ENCODE peak calls at places on chromosomes 6 and 20, in four cellular contexts. F is K562, P is HepG2, V is H1. A is an unnamed sample.

GRCh38 chr6:131765081-131765852 is 42.6 kb upstream of the ENPP1 start:
- DNase-seq in F (no peak), P (peak; percentile 83), V (no peak), A (no peak)

GRCh38 chr20:10708342-10709185 is 34.8 kb upstream of the JAG1 start:
- DNase-seq in F (no peak), P (peak; percentile 99), V (no peak), A (no peak)

GRCh38 chr6:139198529-139199303 is 63.8 kb downstream of the HECA start:
- DNase-seq in F (no peak), P (no peak), V (no peak), A (no peak)

GRCh38 chr20:57428611-57429496 is 37.7 kb downstream of the RBM38 start:
- DNase-seq in F (no peak), P (peak; percentile 83), V (no peak), A (no peak)

GRCh38 chr6:153963352-153963751 is 75.7 kb upstream of the OPRM1 start:
- DNase-seq in F (no peak), P (no peak), V (no peak), A (no peak)

GRCh38 chr6:159691133-159691962 is 1.7 kb downstream of the SOD2 start:
- DNase-seq in F (peak; percentile 47), P (peak; percentile 93), V (no peak), A (peak; percentile 47)

GRCh38 chr6:111759836-111760785 is 113.1 kb downstream of the FYN start:
- DNase-seq in F (no peak), P (no peak), V (no peak), A (no peak)

GRCh38 chr6:116476021-116476678 is 15.0 kb downstream of the CALHM6 start:
- DNase-seq in F (no peak), P (peak; percentile 27), V (no peak), A (peak; percentile 62)

GRCh38 chr6:116279232-116280160 is at the start of gene TSPYL1:
- DNase-seq in F (peak; percentile 90), P (peak; percentile 97), V (peak; percentile 84), A (peak; percentile 90)

GRCh38 chr6:119890470-119890869 is 540.9 kb upstream of the MAN1A1 start:
- DNase-seq in F (no peak), P (no peak), V (no peak), A (no peak)

GRCh38 chr20:44615169-44615791 is 32.9 kb downstream of the PKIG start:
- DNase-seq in F (no peak), P (no peak), V (no peak), A (no peak)

DNA sequence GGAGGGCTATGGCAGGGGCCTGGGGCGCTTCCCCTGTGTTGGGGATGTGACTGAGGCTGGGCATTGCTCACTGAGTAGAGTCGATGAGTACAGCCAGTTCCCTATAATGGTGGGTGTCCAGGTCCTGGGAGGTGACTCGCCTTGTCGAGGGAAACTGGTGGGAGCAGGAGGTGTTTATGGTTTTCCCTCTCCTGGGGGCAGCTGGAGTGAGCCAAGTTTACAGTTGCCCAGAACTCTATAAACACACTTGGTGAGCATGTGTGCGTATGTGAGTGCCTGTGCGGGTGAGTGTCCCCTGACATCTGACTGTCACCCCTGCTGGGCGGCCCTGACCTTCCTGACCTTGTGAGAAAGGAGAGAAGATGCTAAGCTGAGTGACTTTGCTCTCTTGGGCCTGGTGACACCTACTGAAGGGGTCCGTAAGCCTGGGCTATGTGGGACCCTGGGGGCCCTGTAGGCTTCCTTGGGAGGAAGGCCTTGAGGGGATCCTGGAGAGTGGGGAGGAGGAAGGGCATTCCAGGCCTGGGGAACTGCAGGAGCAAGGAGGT is 65.9 kb downstream of the VEGFA start:
- DNase-seq in F (no peak), P (no peak), V (no peak), A (no peak)
- TF ChIP-seq MAX in F (no peak), P (no peak), V (no peak), A (no peak)

DNA sequence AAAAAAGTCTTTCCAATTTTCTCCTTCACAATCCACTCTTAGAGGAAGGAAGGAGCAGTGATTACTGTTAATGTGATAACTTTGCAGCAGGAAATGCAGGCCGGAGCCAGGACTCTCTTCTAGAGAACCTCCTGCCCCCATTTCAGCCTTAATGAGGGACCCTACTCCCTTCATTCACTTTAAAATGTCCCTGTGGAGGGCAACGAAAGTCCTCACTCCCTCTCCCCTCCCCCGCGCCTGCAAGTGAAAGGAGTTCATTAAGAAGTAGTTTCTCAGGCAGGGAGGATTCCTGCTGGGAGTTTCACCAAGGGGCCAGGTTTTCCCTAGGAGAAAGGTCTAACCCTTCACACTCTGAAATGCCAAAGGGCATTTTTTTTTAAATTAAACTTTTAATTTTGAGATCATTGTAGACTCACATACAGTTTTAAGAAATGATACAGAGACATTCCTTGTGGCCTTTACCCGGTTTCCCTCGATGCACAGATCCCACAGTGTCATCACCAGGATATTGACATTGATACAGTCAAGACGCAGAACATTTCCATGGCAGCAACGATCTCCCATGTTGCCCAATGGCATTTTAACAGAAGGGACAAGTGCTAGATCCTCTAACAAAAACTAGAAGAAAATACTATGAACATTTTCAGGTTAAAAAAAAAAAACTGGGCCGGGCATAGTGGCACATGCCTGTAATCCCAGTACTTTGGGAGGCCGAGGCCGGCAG is 6.8 kb upstream of the COMMD7 start:
- DNase-seq in F (no peak), P (no peak), V (peak; percentile 79), A (no peak)
- TF ChIP-seq KDM1A in F (no peak), P (no peak), V (no peak), A (no peak)

GRCh38 chr6:13814176-13814937 is at the start of gene MCUR1:
- DNase-seq in F (peak; percentile 93), P (peak; percentile 77), V (peak; percentile 50), A (peak; percentile 80)
- TF ChIP-seq POLR2AphosphoS5 in F (peak; percentile 74), P (peak; percentile 63), V (peak; percentile 91), A (peak; percentile 92)

GRCh38 chr6:41607736-41608135 is 30.5 kb upstream of the MDFI start:
- DNase-seq in F (no peak), P (no peak), V (no peak), A (no peak)

GRCh38 chr6:41607036-41607435 is 31.2 kb upstream of the MDFI start:
- DNase-seq in F (no peak), P (no peak), V (no peak), A (no peak)

GRCh38 chr6:41602864-41603608 is 35.2 kb upstream of the MDFI start:
- DNase-seq in F (peak; percentile 83), P (peak; percentile 86), V (peak; percentile 61), A (peak; percentile 24)

GRCh38 chr6:41604006-41604405 is 34.3 kb upstream of the MDFI start:
- DNase-seq in F (no peak), P (no peak), V (no peak), A (no peak)

GRCh38 chr6:41605649-41606048 is 32.6 kb upstream of the MDFI start:
- DNase-seq in F (no peak), P (no peak), V (no peak), A (no peak)
- TF ChIP-seq MAX in F (no peak), P (no peak), V (no peak), A (no peak)

GRCh38 chr20:32737371-32738223 is 5.7 kb downstream of the COMMD7 start:
- DNase-seq in F (no peak), P (no peak), V (no peak), A (no peak)
- TF ChIP-seq KDM1A in F (no peak), P (no peak), V (no peak), A (no peak)

GRCh38 chr20:49308875-49309274 is 31.0 kb upstream of the ZNFX1 start:
- DNase-seq in F (no peak), P (no peak), V (no peak), A (no peak)
- TF ChIP-seq POLR2AphosphoS5 in F (no peak), P (no peak), V (no peak), A (no peak)

A was measured in GM12878.